ENCODE peak calls at places on chromosomes 5 and 9, in five cellular contexts. E is stimulated activated CD8-positive, alpha-beta memory T cell treated with anti-CD3 and anti-CD28 coated beads, Interleukin-2, amount 100 ng/mL, for 48 hours; K is esophagus squamous epithelium; Y is hippocampal formation; X is GM23338. F is an unnamed sample.
A peak's percentile ranks its signal among the peaks of the same experiment; 100 is the strongest.

GRCh38 chr5:50440651-50441478 is at the start of gene EMB:
- DNase-seq in E (peak; percentile 70), X (peak; percentile 92), Y (peak; percentile 12), K (peak; percentile 23), F (peak; percentile 40)

GRCh38 chr9:97673922-97674321 is 23.2 kb downstream of the XPA start:
- DNase-seq in Y (no peak), X (no peak), K (no peak), E (no peak), F (no peak)

GRCh38 chr5:169581580-169582227 is 1.9 kb upstream of the SPDL1 start:
- DNase-seq in E (peak; percentile 44), K (no peak), Y (no peak), X (peak; percentile 84), F (peak; percentile 18)

GRCh38 chr5:140106805-140107311 is 7.1 kb upstream of the PURA start:
- DNase-seq in X (no peak), Y (no peak), K (no peak), E (no peak), F (no peak)

GRCh38 chr9:118238139-118238538 is 533.9 kb downstream of the TLR4 start:
- DNase-seq in X (no peak), E (no peak), Y (no peak), K (no peak), F (no peak)

GRCh38 chr9:127805620-127806019 is 2.9 kb downstream of the FPGS start:
- DNase-seq in E (no peak), Y (no peak), K (no peak), X (peak; percentile 92), F (no peak)

GRCh38 chr5:91144491-91145232 is 238.5 kb downstream of the ARRDC3 start:
- DNase-seq in Y (no peak), E (no peak), X (no peak), K (no peak), F (no peak)

GRCh38 chr9:104091708-104092107 is 2.4 kb upstream of the SMC2 start:
- DNase-seq in E (no peak), Y (peak; percentile 2), K (no peak), X (peak; percentile 2), F (no peak)

GRCh38 chr5:167049043-167049663 is 1242.3 kb upstream of the WWC1 start:
- DNase-seq in Y (peak; percentile 8), E (no peak), X (peak; percentile 75), K (no peak), F (no peak)

GRCh38 chr9:21506910-21507795 is 25.0 kb upstream of the IFNE start:
- DNase-seq in E (no peak), Y (no peak), K (no peak), X (no peak), F (no peak)

GRCh38 chr5:176665517-176665916 is 18.2 kb downstream of the TSPAN17 start:
- DNase-seq in Y (no peak), E (no peak), K (no peak), X (no peak), F (no peak)

GRCh38 chr5:162817381-162817780 is 620.0 kb upstream of the CCNG1 start:
- DNase-seq in Y (no peak), E (no peak), X (peak; percentile 29), K (no peak), F (no peak)

GRCh38 chr5:109743770-109744212 is 54.1 kb downstream of the MAN2A1 start:
- DNase-seq in X (peak; percentile 40), E (no peak), Y (no peak), K (no peak), F (no peak)

GRCh38 chr5:148659641-148660345 is 5.5 kb upstream of the HTR4 start:
- DNase-seq in Y (no peak), X (no peak), E (no peak), K (no peak), F (no peak)

GRCh38 chr5:123154857-123155467 is 65.9 kb downstream of the PRDM6 start:
- DNase-seq in X (no peak), K (no peak), Y (no peak), E (no peak), F (no peak)

GRCh38 chr9:94908583-94909249 is 182.2 kb downstream of the AOPEP start:
- DNase-seq in Y (no peak), E (no peak), K (no peak), X (no peak), F (no peak)

GRCh38 chr9:110604101-110604710 is 24.7 kb upstream of the SVEP1 start:
- DNase-seq in K (no peak), E (no peak), Y (no peak), X (no peak), F (no peak)

GRCh38 chr9:121812159-121812735 is 160.8 kb downstream of the DAB2IP start:
- DNase-seq in X (no peak), E (no peak), K (no peak), Y (no peak), F (no peak)

GRCh38 chr9:109297899-109298298 is 23.0 kb downstream of the EPB41L4B start:
- DNase-seq in E (no peak), X (no peak), Y (no peak), K (no peak), F (no peak)

GRCh38 chr9:126471084-126471611 is 142.6 kb upstream of the LMX1B start:
- DNase-seq in E (peak; percentile 73), X (no peak), K (peak; percentile 19), Y (peak; percentile 47), F (no peak)

GRCh38 chr9:18544456-18544855 is 70.5 kb downstream of the ADAMTSL1 start:
- DNase-seq in Y (no peak), E (no peak), X (no peak), K (no peak), F (no peak)

GRCh38 chr5:53031695-53032096 is 42.5 kb downstream of the ITGA2 start:
- DNase-seq in K (no peak), Y (no peak), X (no peak), E (no peak), F (no peak)

GRCh38 chr9:5718296-5719032 is 89.6 kb downstream of the RIC1 start:
- DNase-seq in E (no peak), K (no peak), X (no peak), Y (no peak), F (no peak)

GRCh38 chr9:76255781-76256455 is 138.3 kb downstream of the RFK start:
- DNase-seq in K (no peak), E (no peak), Y (no peak), X (no peak), F (peak; percentile 0)

GRCh38 chr5:35963381-35963843 is 25.0 kb upstream of the CAPSL start:
- DNase-seq in K (no peak), Y (no peak), E (no peak), X (peak; percentile 76), F (no peak)

GRCh38 chr5:36844305-36844704 is 32.3 kb upstream of the NIPBL start:
- DNase-seq in Y (no peak), K (no peak), X (no peak), E (no peak), F (no peak)

GRCh38 chr5:65478336-65478735 is 3.4 kb downstream of the ADAMTS6 start:
- DNase-seq in Y (no peak), K (no peak), X (no peak), E (no peak), F (no peak)

GRCh38 chr5:17061973-17062470 is 125.9 kb upstream of the MYO10 start:
- DNase-seq in X (no peak), K (no peak), Y (no peak), E (no peak), F (no peak)

GRCh38 chr5:82336566-82337351 is 58.6 kb upstream of the RPS23 start:
- DNase-seq in X (no peak), E (no peak), Y (no peak), K (no peak), F (no peak)

GRCh38 chr5:19777363-19777762 is 210.6 kb downstream of the CDH18 start:
- DNase-seq in Y (no peak), K (no peak), X (peak; percentile 66), E (no peak), F (no peak)

GRCh38 chr9:133188843-133189180 is 20.2 kb downstream of the OBP2B start:
- DNase-seq in K (no peak), Y (no peak), E (no peak), X (no peak), F (no peak)

GRCh38 chr9:18359335-18359734 is 114.6 kb upstream of the ADAMTSL1 start:
- DNase-seq in Y (no peak), K (no peak), E (no peak), X (no peak), F (no peak)

GRCh38 chr5:110361501-110361900 is 365.0 kb downstream of the TMEM232 start:
- DNase-seq in X (no peak), K (no peak), Y (no peak), E (no peak), F (no peak)

GRCh38 chr9:89635007-89635742 is 30.4 kb downstream of the GADD45G start:
- DNase-seq in K (no peak), Y (no peak), X (no peak), E (no peak), F (peak; percentile 40)

F was measured in DMS79 treated with DMSO at 0.1 percent for 48 hours.